ENCODE peak calls at places on chromosomes 1 and 21, in eight cellular contexts. D, N, X, C, K, B, O and J are unnamed samples.
A peak's percentile ranks its signal among the peaks of the same experiment; 100 is the strongest.

GRCh38 chr1:23522244-23523013 is 8.6 kb downstream of the E2F2 start:
- DNase-seq in X (peak; percentile 14), N (no peak), O (no peak), K (no peak), C (no peak), B (peak; percentile 16), D (no peak), J (no peak)

GRCh38 chr1:119007343-119007671 is 19.2 kb upstream of the TBX15 start:
- DNase-seq in N (no peak), B (no peak), C (no peak), K (no peak), X (no peak), D (no peak), O (no peak), J (no peak)

GRCh38 chr1:94768046-94768445 is 52.1 kb upstream of the SLC44A3 start:
- DNase-seq in D (no peak), O (no peak), X (no peak), B (no peak), N (no peak), K (no peak), C (no peak), J (no peak)

GRCh38 chr1:223726380-223727001 is 14.2 kb downstream of the CAPN2 start:
- DNase-seq in C (peak; percentile 94), X (peak; percentile 97), D (no peak), B (peak; percentile 98), K (peak; percentile 57), N (peak; percentile 89), O (peak; percentile 95), J (peak; percentile 93)

GRCh38 chr1:156642265-156643185 is 608 bp downstream of the BCAN start:
- DNase-seq in O (no peak), K (no peak), D (no peak), N (peak; percentile 57), B (no peak), C (no peak), X (no peak), J (no peak)

GRCh38 chr1:65412984-65413375 is 7.5 kb upstream of the LEPR start:
- DNase-seq in D (no peak), X (no peak), O (peak; percentile 82), K (no peak), C (peak; percentile 64), B (peak; percentile 56), N (no peak), J (peak; percentile 76)

GRCh38 chr1:99005142-99005491 is 456 bp upstream of the PLPPR5 start:
- DNase-seq in O (peak; percentile 5), K (no peak), C (no peak), B (no peak), N (peak; percentile 49), D (no peak), X (no peak), J (no peak)

GRCh38 chr1:107691542-107691941 is 273.4 kb downstream of the VAV3 start:
- DNase-seq in O (peak; percentile 28), C (peak; percentile 86), D (no peak), N (no peak), X (peak; percentile 95), B (no peak), K (no peak), J (peak; percentile 14)

GRCh38 chr1:204977327-204977726 is 65.7 kb upstream of the CNTN2 start:
- DNase-seq in C (no peak), B (no peak), D (no peak), O (no peak), X (no peak), N (no peak), K (no peak), J (no peak)

GRCh38 chr1:225318706-225319575 is 108.9 kb downstream of the LBR start:
- DNase-seq in N (peak; percentile 40), K (peak; percentile 36), X (peak; percentile 86), D (peak; percentile 66), B (peak; percentile 36), C (peak; percentile 36), O (peak; percentile 36), J (peak; percentile 20)

GRCh38 chr1:116956378-116956777 is 45.2 kb upstream of the CD101 start:
- DNase-seq in N (no peak), X (no peak), O (no peak), D (no peak), K (no peak), C (no peak), B (no peak), J (no peak)

GRCh38 chr1:56626546-56626945 is 18.6 kb upstream of the PRKAA2 start:
- DNase-seq in O (peak; percentile 61), B (peak; percentile 61), C (no peak), N (no peak), X (peak; percentile 47), K (no peak), D (no peak), J (peak; percentile 51)

GRCh38 chr1:240771450-240771849 is 159.5 kb upstream of the GREM2 start:
- DNase-seq in B (no peak), C (no peak), D (no peak), O (no peak), K (no peak), N (no peak), X (no peak), J (no peak)

GRCh38 chr1:245888809-245889208 is 618.3 kb downstream of the SMYD3 start:
- DNase-seq in K (peak; percentile 23), D (peak; percentile 51), C (peak; percentile 35), X (peak; percentile 77), O (peak; percentile 29), B (peak; percentile 41), N (no peak), J (peak; percentile 12)

GRCh38 chr1:155322571-155322952 is 1.9 kb downstream of the RUSC1 start:
- DNase-seq in O (peak; percentile 34), D (peak; percentile 33), C (peak; percentile 13), B (peak; percentile 39), X (peak; percentile 30), K (no peak), N (no peak), J (no peak)

GRCh38 chr21:36704958-36705678 is 6.2 kb downstream of the SIM2 start:
- DNase-seq in X (no peak), N (no peak), K (no peak), B (peak; percentile 18), C (no peak), O (no peak), D (no peak), J (no peak)

GRCh38 chr1:10257851-10258250 is 47.5 kb downstream of the KIF1B start:
- DNase-seq in C (no peak), D (no peak), O (no peak), B (no peak), X (no peak), N (no peak), K (no peak), J (no peak)

GRCh38 chr1:21921100-21921875 is 15.8 kb downstream of the HSPG2 start:
- DNase-seq in K (no peak), X (no peak), B (no peak), O (no peak), C (no peak), N (no peak), D (no peak), J (no peak)

GRCh38 chr1:24309762-24310485 is 9.2 kb upstream of the GRHL3 start:
- DNase-seq in O (peak; percentile 55), N (no peak), D (no peak), C (peak; percentile 96), B (peak; percentile 33), K (no peak), X (peak; percentile 68), J (peak; percentile 32)

GRCh38 chr1:52551476-52552235 is 1.2 kb downstream of the TUT4 start:
- DNase-seq in O (peak; percentile 62), B (peak; percentile 76), K (no peak), X (peak; percentile 51), N (no peak), D (peak; percentile 43), C (peak; percentile 59), J (peak; percentile 57)
- H4K20me1 ChIP-seq in O (no peaks in the 10 kb centered on the region), B (peaks cover 50% of the 10 kb centered on the region), K (peaks cover 3% of the 10 kb centered on the region), X (peaks cover 29% of the 10 kb centered on the region), N (no peaks in the 10 kb centered on the region), D (peaks cover 23% of the 10 kb centered on the region), C (no peaks in the 10 kb centered on the region), J (peaks cover 48% of the 10 kb centered on the region)

GRCh38 chr1:1833456-1833855 is 55.2 kb upstream of the NADK start:
- DNase-seq in K (no peak), D (peak; percentile 90), O (no peak), B (no peak), X (no peak), N (no peak), C (no peak), J (no peak)

GRCh38 chr1:1836119-1836518 is 54.8 kb downstream of the GNB1 start:
- DNase-seq in X (no peak), B (no peak), D (no peak), C (no peak), O (no peak), K (no peak), N (no peak), J (no peak)

GRCh38 chr1:1832820-1833219 is 54.5 kb upstream of the NADK start:
- DNase-seq in X (peak; percentile 27), K (no peak), B (peak; percentile 38), C (no peak), D (peak; percentile 21), O (peak; percentile 36), N (no peak), J (peak; percentile 20)

GRCh38 chr1:1833916-1834325 is 55.7 kb upstream of the NADK start:
- DNase-seq in O (peak; percentile 53), X (no peak), B (peak; percentile 12), D (peak; percentile 98), K (no peak), C (no peak), N (no peak), J (peak; percentile 23)

GRCh38 chr1:1835546-1835945 is 55.3 kb downstream of the GNB1 start:
- DNase-seq in C (peak; percentile 88), O (no peak), B (no peak), K (no peak), N (no peak), X (no peak), D (peak; percentile 30), J (no peak)
- TF ChIP-seq CTCF in C (no peak), O (no peak), B (no peak), K (no peak), N (no peak), X (no peak), D (no peak), J (no peak)

DNA sequence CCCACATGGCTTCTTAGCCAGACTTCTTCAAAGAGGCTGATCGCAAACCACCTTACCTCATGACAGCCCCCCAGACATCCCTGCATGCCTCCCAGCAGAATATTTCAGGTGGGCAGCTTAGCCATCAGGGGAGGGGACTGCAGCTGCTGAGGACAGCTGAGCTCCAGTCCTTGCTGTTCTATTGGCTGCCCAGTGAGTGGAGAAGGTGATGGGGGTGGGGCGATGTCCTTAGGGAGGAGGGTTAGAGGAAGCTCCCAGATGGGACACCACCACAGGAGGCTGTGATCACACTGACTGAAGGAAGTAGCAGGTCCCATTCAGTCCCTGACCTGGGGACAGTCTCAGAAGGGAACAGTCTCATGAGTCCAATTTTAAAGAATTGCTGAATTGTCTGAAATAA is 38.3 kb downstream of the GJA5 start:
- DNase-seq in C (no peak), O (no peak), N (peak; percentile 73), X (no peak), B (no peak), D (no peak), K (no peak), J (no peak)
- H3K4me1 ChIP-seq in C (peaks cover 24% of the 10 kb centered on the region), O (no peaks in the 10 kb centered on the region), N (peaks cover 2% of the 10 kb centered on the region), X (peaks cover 32% of the 10 kb centered on the region), B (no peaks in the 10 kb centered on the region), D (peaks cover 3% of the 10 kb centered on the region), K (peaks cover 7% of the 10 kb centered on the region), J (no peaks in the 10 kb centered on the region)

DNA sequence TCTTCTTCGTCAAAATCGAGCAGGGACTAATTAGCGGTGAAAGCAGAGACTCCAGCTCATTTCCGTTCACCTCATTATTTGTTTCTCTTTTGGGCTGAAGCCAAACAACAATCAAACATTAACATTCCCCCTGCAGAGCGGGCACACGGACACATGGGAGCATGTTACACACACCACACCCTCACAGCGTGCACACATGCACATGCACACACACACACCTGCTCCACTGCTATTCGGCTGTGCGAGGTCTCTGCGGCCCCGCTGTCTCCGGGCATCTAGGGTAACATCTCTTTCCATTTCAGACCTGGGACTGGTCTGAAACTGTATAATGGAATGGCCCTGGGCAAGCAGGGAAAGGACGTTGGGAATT is 58.4 kb upstream of the LRRC8D start:
- DNase-seq in B (no peak), K (no peak), C (no peak), D (no peak), X (peak; percentile 17), N (no peak), O (peak; percentile 19), J (peak; percentile 20)
- H4K20me1 ChIP-seq in B (no peaks in the 10 kb centered on the region), K (no peaks in the 10 kb centered on the region), C (no peaks in the 10 kb centered on the region), D (no peaks in the 10 kb centered on the region), X (no peaks in the 10 kb centered on the region), N (no peaks in the 10 kb centered on the region), O (no peaks in the 10 kb centered on the region), J (no peaks in the 10 kb centered on the region)